ENCODE peak calls at places on chromosomes 11 and 22, in nine cellular contexts. Q, I, J, K, O, G, E, T and B are unnamed samples.

GRCh38 chr11:87028688-87029087 is 9.0 kb upstream of the TMEM135 start:
- DNase-seq in Q (no peak), I (no peak), J (no peak), K (no peak), O (no peak), G (no peak), E (no peak), T (no peak), B (no peak)

GRCh38 chr11:60991457-60991856 is 20.0 kb downstream of the CD6 start:
- DNase-seq in Q (no peak), I (no peak), J (no peak), K (no peak), O (no peak), G (no peak), E (no peak), T (no peak), B (no peak)

GRCh38 chr11:63680842-63681207 is 475 bp upstream of the RTN3 start:
- DNase-seq in Q (no peak), I (peak), J (no peak), K (peak), O (no peak), G (no peak), E (no peak), T (no peak), B (no peak)

GRCh38 chr22:30224161-30224857 is 22.2 kb downstream of the LIF start:
- DNase-seq in Q (no peak), I (no peak), J (no peak), K (peak), O (peak), G (no peak), E (no peak), T (no peak), B (no peak)

GRCh38 chr22:28043269-28043668 is 124.2 kb upstream of the PITPNB start:
- DNase-seq in Q (no peak), I (no peak), J (no peak), K (no peak), O (no peak), G (no peak), E (no peak), T (no peak), B (no peak)

GRCh38 chr11:5624489-5625278 is at the start of gene TRIM34:
- DNase-seq in Q (peak), I (peak), J (peak), K (peak), O (peak), G (no peak), E (peak), T (peak), B (peak)

GRCh38 chr11:40877981-40878380 is 581.5 kb downstream of the LRRC4C start:
- DNase-seq in Q (no peak), I (no peak), J (no peak), K (no peak), O (no peak), G (no peak), E (no peak), T (no peak), B (no peak)

GRCh38 chr11:3203221-3204043 is 15.2 kb downstream of the MRGPRG start:
- DNase-seq in Q (peak), I (no peak), J (no peak), K (peak), O (peak), G (no peak), E (no peak), T (no peak), B (no peak)

GRCh38 chr11:121058941-121059340 is 35.0 kb downstream of the TBCEL start:
- DNase-seq in Q (no peak), I (no peak), J (no peak), K (no peak), O (no peak), G (no peak), E (no peak), T (no peak), B (no peak)

DNA sequence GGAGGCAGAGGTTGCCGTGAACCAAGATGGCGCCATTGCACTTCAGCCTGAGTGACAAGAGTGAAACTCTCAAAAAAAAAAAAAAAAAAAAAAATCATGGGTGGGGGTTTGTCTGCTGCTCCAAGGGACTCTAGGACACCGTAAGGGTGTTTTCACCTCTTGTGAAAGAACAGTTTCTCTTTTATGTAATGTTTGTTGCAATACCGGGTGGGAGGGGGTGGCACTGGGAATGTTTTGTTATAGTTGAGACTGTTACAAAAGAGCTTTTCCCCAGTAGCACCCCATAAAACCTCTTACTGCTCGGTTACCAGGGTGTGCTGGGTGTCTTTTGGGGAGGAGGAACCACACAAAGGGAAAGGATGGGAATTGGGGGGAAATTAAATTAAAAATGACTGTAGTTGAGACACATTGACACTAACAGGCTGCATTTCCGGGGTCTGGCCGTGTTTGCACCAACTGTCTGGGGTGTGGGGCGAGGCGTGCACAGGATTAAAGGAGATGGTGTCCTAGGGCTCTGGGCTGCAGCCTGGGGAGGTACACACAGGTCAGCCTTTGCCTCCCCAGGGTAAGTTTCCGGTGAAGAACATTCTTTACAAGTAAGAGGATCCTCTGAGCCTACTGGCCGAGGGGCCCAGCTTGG is 1.6 kb downstream of the NFAM1 start:
- DNase-seq in Q (no peak), I (no peak), J (no peak), K (peak), O (no peak), G (no peak), E (no peak), T (no peak), B (no peak)
- TF ChIP-seq POLR2A in Q (no peak), I (no peak), J (no peak), K (no peak), O (no peak), G (no peak), E (no peak), T (no peak), B (no peak)

GRCh38 chr22:46045459-46046298 is 68.7 kb upstream of the WNT7B start:
- DNase-seq in Q (peak), I (no peak), J (no peak), K (no peak), O (no peak), G (peak), E (peak), T (peak), B (no peak)
- TF ChIP-seq POLR2A in Q (peak), I (no peak), J (no peak), K (no peak), O (no peak), G (no peak), E (no peak), T (no peak), B (no peak)

DNA sequence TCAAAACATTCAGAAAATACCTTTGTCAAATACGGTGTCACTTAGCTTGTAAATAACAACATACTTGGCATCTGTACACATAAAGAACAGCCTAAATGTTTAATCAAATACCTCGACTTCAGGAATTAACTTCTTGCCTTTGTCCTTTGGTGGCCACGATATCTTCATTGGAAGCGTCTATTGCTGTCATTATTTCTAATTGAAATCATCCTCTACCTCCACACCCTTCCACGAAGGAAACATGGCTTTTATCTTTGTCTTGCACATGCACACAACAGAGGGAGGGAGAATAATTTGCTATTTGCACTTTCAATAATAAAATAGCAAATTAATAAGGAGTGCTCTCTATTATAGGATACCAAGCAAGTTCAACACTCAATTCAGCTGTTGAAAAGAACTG is 25.8 kb upstream of the SOX6 start:
- DNase-seq in Q (no peak), I (peak), J (no peak), K (no peak), O (no peak), G (no peak), E (no peak), T (no peak), B (no peak)
- TF ChIP-seq POLR2A in Q (no peak), I (no peak), J (no peak), K (no peak), O (no peak), G (no peak), E (no peak), T (no peak), B (no peak)

GRCh38 chr11:15836801-15837200 is 519.5 kb downstream of the SOX6 start:
- DNase-seq in Q (no peak), I (no peak), J (no peak), K (no peak), O (no peak), G (no peak), E (no peak), T (no peak), B (no peak)
- TF ChIP-seq POLR2A in Q (no peak), I (no peak), J (no peak), K (no peak), O (no peak), G (no peak), E (no peak), T (no peak), B (no peak)

GRCh38 chr11:20022363-20023081 is 137.8 kb downstream of the DBX1 start:
- DNase-seq in Q (peak), I (no peak), J (no peak), K (no peak), O (peak), G (no peak), E (no peak), T (no peak), B (no peak)

GRCh38 chr11:20021212-20021611 is 139.1 kb downstream of the DBX1 start:
- DNase-seq in Q (no peak), I (no peak), J (no peak), K (no peak), O (peak), G (no peak), E (no peak), T (no peak), B (no peak)

GRCh38 chr11:20021771-20022362 is 138.4 kb downstream of the DBX1 start:
- DNase-seq in Q (no peak), I (no peak), J (no peak), K (no peak), O (peak), G (no peak), E (no peak), T (no peak), B (no peak)

GRCh38 chr11:20020716-20021115 is 139.6 kb downstream of the DBX1 start:
- DNase-seq in Q (no peak), I (no peak), J (no peak), K (no peak), O (no peak), G (no peak), E (no peak), T (no peak), B (no peak)

DNA sequence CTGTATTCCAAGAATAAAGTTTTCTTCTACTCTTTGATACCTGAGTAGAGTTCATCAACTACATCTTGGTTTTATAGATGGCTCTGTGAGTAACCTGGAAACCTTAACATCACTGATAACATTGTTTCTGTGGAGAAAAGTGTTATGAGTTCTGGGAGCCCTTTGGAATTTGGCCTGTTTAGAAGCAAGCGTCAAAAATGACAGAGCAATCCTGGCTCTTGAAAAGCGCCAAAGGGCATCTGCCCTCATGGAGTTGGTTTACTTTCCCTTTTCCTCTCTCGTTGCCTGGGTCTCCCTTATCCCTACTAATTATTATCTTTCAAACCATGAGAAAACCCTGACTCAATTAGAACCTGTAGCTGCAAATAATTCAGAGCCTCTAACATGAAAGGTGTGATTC is 140.1 kb downstream of the DBX1 start:
- DNase-seq in Q (no peak), I (no peak), J (no peak), K (no peak), O (no peak), G (no peak), E (no peak), T (no peak), B (no peak)
- TF ChIP-seq POLR2A in Q (no peak), I (no peak), J (no peak), K (no peak), O (no peak), G (no peak), E (no peak), T (no peak), B (no peak)

DNA sequence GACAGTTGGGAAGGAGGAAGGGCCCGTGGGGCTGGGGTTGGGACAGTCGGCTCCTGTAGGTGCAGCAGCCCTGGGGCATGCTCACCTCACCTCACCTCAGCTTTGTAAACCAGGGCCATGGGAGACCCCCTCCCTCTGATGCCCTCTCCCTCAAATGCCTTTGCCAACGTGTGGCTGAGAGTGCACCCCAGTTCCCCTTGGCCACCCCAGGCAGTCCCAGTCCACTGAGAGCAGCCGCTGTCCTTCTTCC is 4.2 kb upstream of the NEAT1 start:
- DNase-seq in Q (no peak), I (no peak), J (no peak), K (no peak), O (no peak), G (peak), E (no peak), T (no peak), B (no peak)
- TF ChIP-seq POLR2A in Q (no peak), I (no peak), J (no peak), K (no peak), O (peak), G (no peak), E (no peak), T (no peak), B (peak)

DNA sequence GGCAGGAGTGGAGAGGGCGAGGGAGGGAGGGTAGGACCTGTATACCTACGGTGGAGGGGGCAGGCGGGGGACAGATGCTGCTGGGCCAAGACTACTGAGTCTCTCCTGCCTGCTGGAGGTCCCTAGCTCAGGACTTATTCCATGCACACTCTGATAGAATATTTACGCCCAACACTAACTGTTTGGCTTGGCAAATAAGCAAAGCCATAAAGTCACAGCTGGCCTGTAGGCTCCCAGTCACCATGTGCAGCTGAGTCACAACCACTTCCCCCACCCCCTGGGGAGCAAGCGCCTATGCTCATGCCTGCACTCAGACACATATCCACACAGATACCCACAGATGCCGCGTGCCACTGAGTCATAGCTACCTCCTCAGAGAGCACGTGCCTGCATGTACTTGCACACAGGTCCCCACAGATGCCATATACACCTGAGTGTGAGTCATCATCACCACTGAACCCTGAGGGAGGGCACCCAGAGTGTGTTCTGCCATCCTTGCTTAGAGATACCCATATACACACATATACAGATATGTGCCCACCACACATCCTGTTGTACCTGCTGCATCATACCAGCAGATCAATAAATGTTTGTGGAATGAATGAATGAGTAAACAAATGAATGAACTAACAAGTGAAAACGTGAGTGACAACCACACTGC is 95.8 kb downstream of the SWAP70 start:
- DNase-seq in Q (peak), I (peak), J (peak), K (peak), O (peak), G (peak), E (peak), T (peak), B (no peak)
- TF ChIP-seq POLR2A in Q (no peak), I (no peak), J (no peak), K (peak), O (peak), G (no peak), E (no peak), T (no peak), B (no peak)

DNA sequence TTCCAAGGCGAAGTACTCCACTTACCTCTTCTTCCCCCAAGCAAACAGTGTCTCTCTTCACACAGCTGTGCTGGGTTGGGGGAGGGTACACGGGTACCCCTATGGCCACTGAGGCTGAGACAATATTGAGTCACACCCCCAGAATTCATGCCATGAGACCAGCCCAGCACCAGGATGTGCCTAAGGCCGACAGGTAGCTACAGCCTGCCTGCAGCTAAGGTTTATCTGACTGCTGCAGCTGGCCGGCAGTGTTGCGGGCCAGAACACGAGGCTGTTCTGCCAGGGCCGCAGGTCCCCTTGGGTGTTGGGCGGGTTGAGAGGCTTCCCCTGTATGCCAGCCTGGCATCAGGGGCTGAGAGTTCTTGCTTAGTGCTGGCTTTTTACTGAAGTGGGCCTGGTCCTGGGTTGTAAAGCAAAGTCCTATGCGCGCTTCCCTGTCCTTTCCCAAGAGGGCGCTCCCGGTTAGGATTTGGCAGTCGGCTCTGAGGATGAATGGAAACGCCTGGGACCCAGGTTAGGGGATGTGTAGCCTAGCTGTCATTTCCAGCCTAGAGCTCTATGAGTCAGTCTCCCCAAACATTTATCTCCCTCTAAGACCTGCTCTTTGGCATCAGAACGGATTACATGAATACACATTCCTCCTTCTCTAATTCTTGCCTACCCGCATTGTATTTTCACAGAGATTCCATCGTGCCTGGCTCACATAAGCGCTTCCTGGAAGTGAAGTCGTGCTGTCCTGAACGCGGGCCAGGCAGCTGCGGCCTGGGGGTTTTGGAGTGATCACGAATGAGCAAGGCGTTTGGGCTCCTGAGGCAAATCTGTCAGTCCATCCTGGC is 7.1 kb downstream of the USP18 start:
- DNase-seq in Q (peak), I (peak), J (peak), K (peak), O (peak), G (peak), E (peak), T (peak), B (no peak)
- TF ChIP-seq POLR2A in Q (no peak), I (no peak), J (no peak), K (no peak), O (no peak), G (no peak), E (no peak), T (no peak), B (no peak)